ENCODE peak calls at places on chromosome X, in five cellular contexts. W is Caco-2; X is astrocyte of the spinal cord; Z is CD4-positive, alpha-beta T cell; Q is SK-N-SH. J is an unnamed sample.

GRCh38 chrX:46791927-46792825 is 33.3 kb upstream of the SLC9A7 start:
- DNase-seq in W (peak; percentile 32), X (peak; percentile 92), Z (no peak), Q (no peak), J (peak; percentile 38)

GRCh38 chrX:50579955-50580354 is 109.3 kb upstream of the DGKK start:
- DNase-seq in W (peak; percentile 50), X (peak; percentile 55), Z (peak; percentile 3), Q (peak; percentile 40), J (peak; percentile 7)

GRCh38 chrX:1794586-1794985 is 179.7 kb downstream of the ASMT start:
- DNase-seq in W (no peak), X (no peak), Z (no peak), Q (no peak), J (peak; percentile 34)

GRCh38 chrX:20204354-20204753 is 62.4 kb downstream of the RPS6KA3 start:
- DNase-seq in W (no peak), X (no peak), Z (no peak), Q (no peak), J (no peak)

GRCh38 chrX:128992107-128992971 is 531.0 kb downstream of the SMARCA1 start:
- DNase-seq in W (no peak), X (no peak), Z (no peak), Q (peak; percentile 9), J (no peak)

GRCh38 chrX:45710081-45710801 is 509.6 kb upstream of the DIPK2B start:
- DNase-seq in W (no peak), X (peak; percentile 95), Z (no peak), Q (peak; percentile 2), J (peak; percentile 22)

GRCh38 chrX:140480765-140481164 is 24.1 kb downstream of the SOX3 start:
- DNase-seq in W (no peak), X (peak; percentile 85), Z (no peak), Q (no peak), J (no peak)

GRCh38 chrX:97334850-97335249 is 451.1 kb downstream of the RPA4 start:
- DNase-seq in W (no peak), X (no peak), Z (no peak), Q (no peak), J (no peak)

GRCh38 chrX:31213941-31214340 is 142.1 kb upstream of the FTHL17 start:
- DNase-seq in W (no peak), X (peak; percentile 15), Z (no peak), Q (peak; percentile 22), J (no peak)

GRCh38 chrX:42664706-42665105 is 113.3 kb downstream of the PPP1R2C start:
- DNase-seq in W (no peak), X (no peak), Z (no peak), Q (no peak), J (no peak)

GRCh38 chrX:1313788-1314187 is 22.8 kb upstream of the IL3RA start:
- DNase-seq in W (no peak), X (no peak), Z (no peak), Q (no peak), J (no peak)

GRCh38 chrX:13304052-13304451 is 15.8 kb downstream of the ATXN3L start:
- DNase-seq in W (no peak), X (no peak), Z (no peak), Q (no peak), J (no peak)

GRCh38 chrX:149937881-149938426 is 337 bp downstream of the EOLA2 start:
- DNase-seq in W (peak; percentile 36), X (peak; percentile 1), Z (no peak), Q (no peak), J (no peak)

GRCh38 chrX:13398073-13398823 is 78.4 kb upstream of the ATXN3L start:
- DNase-seq in W (peak; percentile 91), X (peak; percentile 98), Z (no peak), Q (no peak), J (peak; percentile 84)

GRCh38 chrX:110004210-110004609 is 1.3 kb downstream of the TMEM164 start:
- DNase-seq in W (no peak), X (no peak), Z (no peak), Q (no peak), J (peak; percentile 80)

GRCh38 chrX:14508025-14508690 is 21.2 kb upstream of the GLRA2 start:
- DNase-seq in W (no peak), X (no peak), Z (no peak), Q (no peak), J (peak; percentile 71)

GRCh38 chrX:135509885-135510284 is 10.6 kb upstream of the INTS6L start:
- DNase-seq in W (no peak), X (no peak), Z (no peak), Q (no peak), J (no peak)